ENCODE peak calls at places on chromosomes 7 and 10, in six cellular contexts. K, S, I, X, F and Z are unnamed samples.

GRCh38 chr10:78182841-78183240 is 149.2 kb downstream of the RPS24 start:
- DNase-seq in K (no peak), F (no peak), I (no peak), X (no peak), S (no peak), Z (no peak)

GRCh38 chr10:79093658-79094411 is 25.1 kb downstream of the ZMIZ1 start:
- DNase-seq in I (no peak), K (peak), F (peak), S (peak), X (peak), Z (peak)

GRCh38 chr7:143733876-143734275 is 23.6 kb downstream of the CTAGE6 start:
- DNase-seq in X (no peak), K (no peak), S (no peak), I (no peak), F (no peak), Z (no peak)

GRCh38 chr7:20509892-20510645 is 105.4 kb upstream of the ABCB5 start:
- DNase-seq in F (no peak), S (no peak), I (no peak), X (no peak), K (no peak), Z (no peak)

GRCh38 chr7:159061674-159062212 is 82.9 kb downstream of the VIPR2 start:
- DNase-seq in S (no peak), I (no peak), X (no peak), F (no peak), K (peak), Z (no peak)

GRCh38 chr7:15016726-15017125 is 114.2 kb upstream of the DGKB start:
- DNase-seq in S (no peak), K (no peak), I (no peak), F (no peak), X (no peak), Z (no peak)

GRCh38 chr7:156725982-156726381 is 85.4 kb downstream of the RNF32 start:
- DNase-seq in K (no peak), F (no peak), S (no peak), X (no peak), I (no peak), Z (no peak)

GRCh38 chr7:27650283-27650682 is 12.4 kb downstream of the HIBADH start:
- DNase-seq in S (no peak), K (no peak), I (no peak), F (no peak), X (no peak), Z (no peak)

GRCh38 chr10:97331304-97331703 is 3.2 kb downstream of the FRAT2 start:
- DNase-seq in I (no peak), K (no peak), X (no peak), S (no peak), F (no peak), Z (no peak)

GRCh38 chr7:158973440-158973839 is 117.1 kb downstream of the DYNC2I1 start:
- DNase-seq in K (peak), I (peak), X (no peak), F (peak), S (no peak), Z (no peak)

GRCh38 chr7:361680-362415 is 71.9 kb downstream of the FOXL3 start:
- DNase-seq in X (no peak), S (no peak), I (no peak), K (no peak), F (peak), Z (no peak)

GRCh38 chr7:12715372-12716133 is 28.1 kb downstream of the ARL4A start:
- DNase-seq in S (peak), K (peak), F (peak), X (peak), I (peak), Z (peak)

GRCh38 chr10:132786529-132787252 is 744 bp upstream of the NKX6-2 start:
- DNase-seq in K (no peak), F (no peak), I (no peak), X (no peak), S (no peak), Z (no peak)

GRCh38 chr10:4944751-4945280 is 18.4 kb upstream of the AKR1C1 start:
- DNase-seq in F (no peak), K (no peak), I (no peak), S (no peak), X (no peak), Z (no peak)

GRCh38 chr7:155439311-155440017 is 18.5 kb upstream of the EN2 start:
- DNase-seq in F (no peak), X (no peak), K (peak), I (no peak), S (no peak), Z (no peak)

GRCh38 chr10:92502296-92502695 is 71.6 kb downstream of the IDE start:
- DNase-seq in I (no peak), S (no peak), X (no peak), K (no peak), F (no peak), Z (no peak)

GRCh38 chr7:143345428-143345900 is 17.0 kb downstream of the FAM131B start:
- DNase-seq in X (peak), I (peak), K (peak), S (peak), F (peak), Z (peak)

GRCh38 chr10:62159357-62159756 is 109.3 kb downstream of the RTKN2 start:
- DNase-seq in K (no peak), F (no peak), X (no peak), I (no peak), S (no peak), Z (no peak)

GRCh38 chr7:30646154-30646553 is 36.1 kb downstream of the CRHR2 start:
- DNase-seq in F (no peak), S (no peak), I (no peak), X (no peak), K (no peak), Z (no peak)

GRCh38 chr7:80807166-80807900 is 111.5 kb downstream of the SEMA3C start:
- DNase-seq in X (no peak), S (no peak), I (no peak), F (peak), K (no peak), Z (no peak)

GRCh38 chr10:121580276-121581116 is 17.7 kb downstream of the FGFR2 start:
- DNase-seq in X (no peak), I (no peak), F (no peak), S (no peak), K (no peak), Z (no peak)

GRCh38 chr7:151782598-151783448 is 94.1 kb downstream of the PRKAG2 start:
- DNase-seq in I (peak), K (peak), F (peak), X (peak), S (peak), Z (peak)